ENCODE peak calls at places on chromosomes 6 and 20, in four cellular contexts. E is fibroblast of mammary gland, Y is astrocyte, J is transverse colon. I is an unnamed sample.

GRCh38 chr20:32536861-32537656 is 48.1 kb downstream of the NOL4L start:
- DNase-seq in E (no peak), Y (no peak), J (peak; percentile 91), I (no peak)

GRCh38 chr6:36599791-36600209 is 5.6 kb downstream of the SRSF3 start:
- DNase-seq in E (peak; percentile 81), Y (peak; percentile 55), J (no peak), I (peak; percentile 61)

GRCh38 chr6:12119085-12119588 is 107.0 kb downstream of the HIVEP1 start:
- DNase-seq in E (no peak), Y (no peak), J (no peak), I (no peak)

GRCh38 chr20:8624616-8625015 is 444.3 kb upstream of the PLCB4 start:
- DNase-seq in E (no peak), Y (no peak), J (no peak), I (no peak)

GRCh38 chr20:59938696-59939051 is 1.4 kb downstream of the PPP1R3D start:
- DNase-seq in E (peak; percentile 60), Y (no peak), J (peak; percentile 26), I (no peak)

GRCh38 chr6:162852192-162852591 is 124.4 kb downstream of the PACRG start:
- DNase-seq in E (no peak), Y (no peak), J (no peak), I (no peak)

GRCh38 chr20:53914091-53914860 is 156.1 kb downstream of the BCAS1 start:
- DNase-seq in E (no peak), Y (peak; percentile 74), J (peak; percentile 8), I (peak; percentile 61)

GRCh38 chr20:32206383-32207210 is 946 bp downstream of the PLAGL2 start:
- DNase-seq in E (no peak), Y (no peak), J (no peak), I (no peak)

GRCh38 chr20:41358230-41358629 is 8.4 kb downstream of the EMILIN3 start:
- DNase-seq in E (no peak), Y (no peak), J (no peak), I (no peak)

GRCh38 chr6:33380272-33380981 is 11.2 kb upstream of the KIFC1 start:
- DNase-seq in E (no peak), Y (no peak), J (no peak), I (no peak)

GRCh38 chr20:56487216-56487615 is 18.8 kb downstream of the RTF2 start:
- DNase-seq in E (no peak), Y (no peak), J (no peak), I (no peak)

GRCh38 chr6:65280060-65280459 is 427.0 kb downstream of the EYS start:
- DNase-seq in E (no peak), Y (no peak), J (no peak), I (no peak)

GRCh38 chr6:10154251-10154650 is 260.6 kb downstream of the TFAP2A start:
- DNase-seq in E (no peak), Y (no peak), J (no peak), I (no peak)

GRCh38 chr6:52102330-52102932 is 15.0 kb upstream of the PKHD1 start:
- DNase-seq in E (no peak), Y (no peak), J (peak; percentile 25), I (no peak)

GRCh38 chr6:122381494-122382083 is 17.9 kb upstream of the HSF2 start:
- DNase-seq in E (peak; percentile 78), Y (peak; percentile 55), J (peak; percentile 49), I (peak; percentile 86)

GRCh38 chr6:125930810-125931418 is 25.7 kb upstream of the HINT3 start:
- DNase-seq in E (no peak), Y (no peak), J (no peak), I (no peak)

GRCh38 chr6:85357651-85358050 is 92.2 kb upstream of the NT5E start:
- DNase-seq in E (no peak), Y (no peak), J (no peak), I (no peak)

DNA sequence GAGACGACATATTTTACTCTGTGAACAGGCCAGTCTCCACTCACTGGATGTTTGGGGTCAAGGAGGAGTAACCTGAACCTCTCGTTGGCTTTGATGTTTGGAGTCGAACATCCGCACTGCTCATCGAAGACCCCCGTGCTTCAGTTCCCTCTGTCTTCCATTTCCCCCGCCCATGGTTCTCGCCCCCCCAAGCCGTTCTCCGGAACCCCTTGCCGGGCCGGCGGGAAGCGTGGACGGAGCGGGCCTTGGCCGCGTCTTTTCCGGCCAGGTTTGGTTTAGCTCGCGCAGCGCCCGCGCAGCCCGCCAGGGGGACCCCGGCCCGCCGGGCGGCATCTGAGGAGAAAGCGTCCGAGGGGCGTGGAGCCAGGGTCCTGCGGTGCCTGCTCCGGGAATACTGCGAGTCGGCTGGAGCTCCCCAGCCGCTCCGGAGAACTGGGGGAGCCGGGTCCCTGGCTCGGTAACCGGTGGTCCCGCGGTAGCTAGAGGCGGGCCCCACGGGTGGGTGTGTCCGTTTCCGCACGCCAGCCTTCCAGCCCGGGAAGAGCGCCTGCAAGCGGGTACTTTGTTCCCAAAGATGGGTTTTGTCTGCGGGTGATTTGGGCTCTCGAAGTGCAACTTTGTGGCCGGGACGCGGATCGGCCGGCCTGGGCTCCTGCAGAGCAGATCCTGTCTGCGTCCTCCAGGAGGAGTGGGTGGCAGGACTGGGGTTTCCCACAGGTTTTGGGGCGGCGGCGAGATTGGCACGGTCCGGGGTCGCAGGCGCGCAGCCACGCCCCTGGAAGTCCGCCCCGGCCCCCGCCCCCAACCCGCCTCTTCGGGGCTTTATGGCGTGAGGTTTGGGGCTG is 429 bp upstream of the TMEM200A start:
- DNase-seq in E (peak; percentile 63), Y (peak; percentile 52), J (peak; percentile 55), I (peak; percentile 50)
- TF ChIP-seq CTCF in E (no peak), Y (peak; percentile 49), J (peak; percentile 76), I (peak; percentile 52)

GRCh38 chr20:10666221-10667076 is 7.3 kb downstream of the JAG1 start:
- DNase-seq in E (no peak), Y (no peak), J (no peak), I (no peak)
- H3K4me3 ChIP-seq in E (no peak overlapping the region), Y (no peak overlapping the region), J (no peak overlapping the region), I (no peak overlapping the region)

GRCh38 chr6:28769626-28770402 is 154.0 kb downstream of the TRIM27 start:
- DNase-seq in E (peak; percentile 69), Y (peak; percentile 16), J (no peak), I (peak; percentile 24)
- TF ChIP-seq CTCF in E (peak; percentile 26), Y (no peak), J (no peak), I (peak; percentile 1)

DNA sequence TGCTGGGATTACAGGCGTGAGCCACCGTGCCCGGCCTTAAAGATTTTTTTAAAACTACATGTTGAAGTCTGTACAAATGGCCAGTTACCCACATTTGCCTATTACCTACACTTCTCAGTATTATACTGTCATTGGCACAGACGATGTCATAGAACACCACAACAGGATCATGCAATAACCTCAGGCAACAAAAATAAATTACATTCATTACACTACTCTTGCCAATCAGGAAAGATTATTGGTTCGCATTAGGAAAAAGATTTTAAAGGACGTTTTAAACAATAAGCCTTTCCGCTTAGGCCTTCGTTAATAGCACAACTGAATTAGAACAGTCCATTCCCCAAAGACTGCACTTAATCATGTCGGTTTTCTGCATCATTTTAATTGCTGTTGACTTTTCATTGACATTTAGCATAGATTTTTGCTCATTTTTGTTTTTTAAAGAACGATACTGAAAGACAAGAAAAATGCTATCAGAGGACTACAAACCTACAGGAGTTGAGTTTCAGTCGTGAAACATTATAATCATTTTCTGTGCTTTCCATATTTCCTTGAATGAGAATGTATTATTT is 900 bp upstream of the SENP6 start:
- DNase-seq in E (peak; percentile 28), Y (peak; percentile 1), J (no peak), I (no peak)
- H3K4me3 ChIP-seq in E (peak overlapping the region; percentile 66), Y (peak overlapping the region; percentile 90), J (peak overlapping the region; percentile 83), I (peak overlapping the region; percentile 75)

DNA sequence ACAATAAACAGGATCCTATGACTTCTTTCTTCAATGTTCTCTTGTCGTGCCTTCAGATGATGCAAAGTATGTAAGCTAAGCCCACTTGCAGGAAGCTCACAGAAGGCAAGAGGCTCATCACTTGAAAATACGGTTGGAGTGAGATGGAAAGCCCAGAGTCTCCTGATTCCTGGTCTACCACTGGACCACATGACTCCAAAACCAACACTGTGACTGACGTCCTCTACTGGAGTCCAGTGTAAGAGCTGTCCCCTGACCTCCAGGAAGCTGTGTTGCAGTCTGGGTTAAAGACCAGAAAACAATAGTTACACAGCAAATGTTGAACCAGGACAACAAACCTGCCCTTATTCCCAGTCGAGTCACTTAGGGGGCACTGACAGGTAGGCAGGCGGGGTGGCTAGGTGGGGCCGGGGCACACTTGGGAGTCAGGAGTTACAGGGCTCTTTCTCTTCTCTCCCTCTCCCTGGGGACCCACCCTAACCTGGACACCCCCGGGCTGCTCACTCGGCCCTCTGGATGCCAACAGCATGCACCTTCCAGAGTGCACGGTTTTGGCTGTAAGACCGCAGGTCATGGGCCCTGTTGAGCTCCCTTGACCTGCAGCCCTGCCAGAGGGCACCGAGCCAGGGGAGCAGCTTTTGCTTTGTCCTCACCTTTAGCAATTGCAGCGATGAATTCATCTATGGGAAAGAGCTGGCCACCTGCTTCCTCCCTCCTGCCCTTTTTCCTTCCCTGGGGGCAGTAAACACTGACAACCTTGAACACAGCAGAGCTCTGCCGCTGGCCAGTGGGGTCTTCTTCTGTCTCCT is 7.4 kb downstream of the PCK1 start:
- DNase-seq in E (no peak), Y (no peak), J (no peak), I (no peak)
- TF ChIP-seq CTCF in E (no peak), Y (no peak), J (no peak), I (no peak)

GRCh38 chr20:34310481-34311117 is 7.4 kb upstream of the AHCY start:
- DNase-seq in E (no peak), Y (no peak), J (no peak), I (no peak)

GRCh38 chr20:34311118-34312023 is 8.2 kb upstream of the AHCY start:
- DNase-seq in E (peak; percentile 31), Y (no peak), J (peak; percentile 86), I (no peak)

GRCh38 chr20:34315236-34315635 is 12.1 kb upstream of the AHCY start:
- DNase-seq in E (no peak), Y (no peak), J (no peak), I (no peak)

GRCh38 chr20:34312024-34312460 is 8.9 kb upstream of the AHCY start:
- DNase-seq in E (no peak), Y (no peak), J (no peak), I (no peak)

GRCh38 chr20:34312544-34313217 is 9.5 kb upstream of the AHCY start:
- DNase-seq in E (peak; percentile 84), Y (peak; percentile 56), J (peak; percentile 92), I (peak; percentile 87)
- H3K4me3 ChIP-seq in E (no peak overlapping the region), Y (no peak overlapping the region), J (peak overlapping the region; percentile 18), I (peak overlapping the region; percentile 19)

GRCh38 chr6:168875811-168876576 is 377.7 kb downstream of the THBS2 start:
- DNase-seq in E (no peak), Y (no peak), J (no peak), I (no peak)

GRCh38 chr6:168874637-168875036 is 379.0 kb downstream of the THBS2 start:
- DNase-seq in E (no peak), Y (no peak), J (no peak), I (no peak)

GRCh38 chr6:168871535-168872106 is 382.0 kb downstream of the THBS2 start:
- DNase-seq in E (no peak), Y (no peak), J (no peak), I (no peak)

GRCh38 chr6:168870982-168871381 is 382.7 kb downstream of the THBS2 start:
- DNase-seq in E (no peak), Y (no peak), J (no peak), I (no peak)

DNA sequence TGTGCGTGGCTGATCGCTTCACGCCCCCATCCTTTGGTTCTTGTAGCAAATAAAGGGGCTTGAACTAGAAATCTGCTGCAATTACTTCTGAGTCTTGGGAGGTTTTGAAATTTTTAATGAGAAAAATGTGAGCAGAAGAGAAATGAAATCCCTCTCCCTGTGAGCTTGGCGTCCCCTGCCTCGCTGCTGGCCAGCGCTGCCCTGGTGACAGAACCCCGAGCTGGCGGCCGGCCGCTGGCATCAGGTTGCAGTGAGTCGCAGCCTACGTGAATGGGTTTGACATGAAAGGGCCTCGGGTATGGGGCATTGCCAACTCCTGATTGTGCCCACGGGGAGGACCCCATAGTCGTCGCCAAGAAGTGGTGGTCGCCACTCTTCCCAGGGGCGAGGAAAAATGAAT is 380.4 kb downstream of the THBS2 start:
- DNase-seq in E (no peak), Y (no peak), J (no peak), I (no peak)
- TF ChIP-seq CTCF in E (no peak), Y (no peak), J (no peak), I (no peak)